ENCODE peak calls at places on chromosomes 6 and 20, in eight cellular contexts. V, D, O, T, L, E, P and X are unnamed samples.

GRCh38 chr6:82712826-82713225 is 349.2 kb downstream of the TPBG start:
- DNase-seq in P (no peak), D (no peak), E (no peak), V (peak), L (no peak), O (no peak), T (no peak), X (no peak)

GRCh38 chr20:54940471-54940870 is 465.1 kb downstream of the DOK5 start:
- DNase-seq in O (no peak), T (no peak), D (no peak), L (no peak), V (no peak), E (no peak), P (no peak), X (no peak)

GRCh38 chr6:164827537-164827936 is 481.9 kb downstream of the C6orf118 start:
- DNase-seq in V (no peak), O (no peak), E (no peak), D (no peak), L (no peak), P (peak), T (no peak), X (no peak)

GRCh38 chr6:128339635-128340436 is 180.6 kb downstream of the PTPRK start:
- DNase-seq in D (no peak), O (no peak), V (peak), L (no peak), E (no peak), T (no peak), P (no peak), X (no peak)

GRCh38 chr6:83884523-83884922 is 25.0 kb downstream of the CYB5R4 start:
- DNase-seq in E (no peak), P (peak), L (peak), O (no peak), T (no peak), D (no peak), V (peak), X (peak)

GRCh38 chr6:36160147-36160760 is 29.9 kb downstream of the MAPK13 start:
- DNase-seq in T (peak), L (no peak), O (no peak), V (peak), E (no peak), D (no peak), P (no peak), X (no peak)

GRCh38 chr6:144993870-144994269 is 708.7 kb downstream of the UTRN start:
- DNase-seq in O (no peak), D (no peak), P (no peak), T (no peak), V (peak), E (no peak), L (peak), X (no peak)

GRCh38 chr6:108897371-108897770 is 49.1 kb downstream of the ARMC2 start:
- DNase-seq in O (no peak), P (no peak), D (no peak), T (peak), V (peak), L (no peak), E (no peak), X (no peak)